ENCODE peak calls at places on chromosomes 5 and 9, in five cellular contexts. One of them, this sample, is unnamed.

GRCh38 chr9:124820606-124821246 is 32.5 kb upstream of the WDR38 start:
- DNase-seq in uterus: no peak
- DNase-seq in right lobe of liver: peak; percentile 14
- DNase-seq in hepatocyte: no peak
- DNase-seq in adrenal gland: no peak
- DNase-seq in this sample: no peak

GRCh38 chr5:103469288-103470065 is 93.1 kb downstream of the NUDT12 start:
- DNase-seq in adrenal gland: no peak
- DNase-seq in hepatocyte: no peak
- DNase-seq in uterus: no peak
- DNase-seq in right lobe of liver: no peak
- DNase-seq in this sample: peak; percentile 37

GRCh38 chr9:26947736-26948135 is 694 bp upstream of the PLAA start:
- DNase-seq in right lobe of liver: no peak
- DNase-seq in uterus: no peak
- DNase-seq in adrenal gland: no peak
- DNase-seq in hepatocyte: no peak
- DNase-seq in this sample: no peak

GRCh38 chr5:122434120-122434519 is 122.1 kb downstream of the SNCAIP start:
- DNase-seq in right lobe of liver: no peak
- DNase-seq in adrenal gland: no peak
- DNase-seq in hepatocyte: no peak
- DNase-seq in uterus: no peak
- DNase-seq in this sample: no peak

GRCh38 chr9:22211588-22212360 is 202.7 kb upstream of the CDKN2B start:
- DNase-seq in uterus: no peak
- DNase-seq in right lobe of liver: no peak
- DNase-seq in hepatocyte: peak; percentile 46
- DNase-seq in adrenal gland: no peak
- DNase-seq in this sample: no peak

GRCh38 chr5:36948650-36949049 is 72.1 kb downstream of the NIPBL start:
- DNase-seq in hepatocyte: no peak
- DNase-seq in right lobe of liver: no peak
- DNase-seq in adrenal gland: no peak
- DNase-seq in uterus: no peak
- DNase-seq in this sample: no peak

GRCh38 chr5:15992918-15993317 is 186.7 kb downstream of the MARCHF11 start:
- DNase-seq in adrenal gland: no peak
- DNase-seq in right lobe of liver: no peak
- DNase-seq in hepatocyte: no peak
- DNase-seq in uterus: no peak
- DNase-seq in this sample: no peak

GRCh38 chr9:81566074-81566698 is 123.2 kb downstream of the TLE1 start:
- DNase-seq in uterus: no peak
- DNase-seq in right lobe of liver: no peak
- DNase-seq in hepatocyte: no peak
- DNase-seq in adrenal gland: no peak
- DNase-seq in this sample: no peak

GRCh38 chr5:157324237-157324636 is 58.3 kb downstream of the CYFIP2 start:
- DNase-seq in uterus: no peak
- DNase-seq in hepatocyte: no peak
- DNase-seq in adrenal gland: no peak
- DNase-seq in right lobe of liver: no peak
- DNase-seq in this sample: no peak

GRCh38 chr9:15136646-15137045 is 170.4 kb downstream of the TTC39B start:
- DNase-seq in hepatocyte: peak; percentile 12
- DNase-seq in right lobe of liver: no peak
- DNase-seq in adrenal gland: no peak
- DNase-seq in uterus: no peak
- DNase-seq in this sample: no peak

GRCh38 chr9:124220551-124221451 is 36.9 kb upstream of the NEK6 start:
- DNase-seq in right lobe of liver: peak; percentile 89
- DNase-seq in adrenal gland: no peak
- DNase-seq in uterus: no peak
- DNase-seq in hepatocyte: no peak
- DNase-seq in this sample: peak; percentile 81

GRCh38 chr9:111501005-111501562 is 16.9 kb upstream of the ECPAS start:
- DNase-seq in adrenal gland: no peak
- DNase-seq in right lobe of liver: no peak
- DNase-seq in hepatocyte: no peak
- DNase-seq in uterus: no peak
- DNase-seq in this sample: no peak

GRCh38 chr5:24644757-24645156 is at the start of gene CDH10:
- DNase-seq in adrenal gland: no peak
- DNase-seq in uterus: no peak
- DNase-seq in hepatocyte: peak; percentile 75
- DNase-seq in right lobe of liver: no peak
- DNase-seq in this sample: no peak

GRCh38 chr5:67063791-67064190 is 132.8 kb downstream of the CD180 start:
- DNase-seq in adrenal gland: no peak
- DNase-seq in uterus: no peak
- DNase-seq in right lobe of liver: no peak
- DNase-seq in hepatocyte: no peak
- DNase-seq in this sample: no peak

GRCh38 chr9:91676042-91676441 is 252.4 kb upstream of the NFIL3 start:
- DNase-seq in adrenal gland: no peak
- DNase-seq in right lobe of liver: no peak
- DNase-seq in uterus: no peak
- DNase-seq in hepatocyte: peak; percentile 40
- DNase-seq in this sample: peak; percentile 23

GRCh38 chr5:160064441-160064840 is 54.8 kb downstream of the PWWP2A start:
- DNase-seq in adrenal gland: no peak
- DNase-seq in right lobe of liver: peak; percentile 90
- DNase-seq in hepatocyte: peak; percentile 32
- DNase-seq in uterus: no peak
- DNase-seq in this sample: peak; percentile 85

GRCh38 chr5:110517396-110517795 is 209.1 kb downstream of the TMEM232 start:
- DNase-seq in adrenal gland: no peak
- DNase-seq in hepatocyte: no peak
- DNase-seq in right lobe of liver: no peak
- DNase-seq in uterus: no peak
- DNase-seq in this sample: no peak

GRCh38 chr5:160354666-160355065 is 15.8 kb downstream of the C1QTNF2 start:
- DNase-seq in adrenal gland: no peak
- DNase-seq in right lobe of liver: no peak
- DNase-seq in uterus: no peak
- DNase-seq in hepatocyte: no peak
- DNase-seq in this sample: no peak

GRCh38 chr9:89662718-89663246 is 58.0 kb downstream of the GADD45G start:
- DNase-seq in uterus: no peak
- DNase-seq in hepatocyte: no peak
- DNase-seq in adrenal gland: no peak
- DNase-seq in right lobe of liver: no peak
- DNase-seq in this sample: no peak

GRCh38 chr9:112331676-112331955 is 1.8 kb downstream of the PTBP3 start:
- DNase-seq in right lobe of liver: no peak
- DNase-seq in uterus: no peak
- DNase-seq in adrenal gland: no peak
- DNase-seq in hepatocyte: no peak
- DNase-seq in this sample: no peak

GRCh38 chr9:96203867-96204412 is 98.0 kb downstream of the HSD17B3 start:
- DNase-seq in uterus: no peak
- DNase-seq in hepatocyte: peak; percentile 47
- DNase-seq in adrenal gland: no peak
- DNase-seq in right lobe of liver: no peak
- DNase-seq in this sample: no peak

GRCh38 chr5:181133610-181134231 is 2.8 kb upstream of the OR2V1 start:
- DNase-seq in adrenal gland: peak; percentile 65
- DNase-seq in hepatocyte: peak; percentile 26
- DNase-seq in uterus: peak; percentile 20
- DNase-seq in right lobe of liver: peak; percentile 74
- DNase-seq in this sample: peak; percentile 42

GRCh38 chr5:138370537-138370936 is 18.1 kb downstream of the KDM3B start:
- DNase-seq in adrenal gland: no peak
- DNase-seq in hepatocyte: no peak
- DNase-seq in uterus: no peak
- DNase-seq in right lobe of liver: no peak
- DNase-seq in this sample: no peak

GRCh38 chr5:132662925-132663770 is 5.2 kb downstream of the IL13 start:
- DNase-seq in uterus: no peak
- DNase-seq in adrenal gland: no peak
- DNase-seq in hepatocyte: peak; percentile 37
- DNase-seq in right lobe of liver: no peak
- DNase-seq in this sample: no peak

GRCh38 chr5:1015545-1015944 is 6.9 kb downstream of the NKD2 start:
- DNase-seq in adrenal gland: no peak
- DNase-seq in right lobe of liver: no peak
- DNase-seq in hepatocyte: no peak
- DNase-seq in uterus: no peak
- DNase-seq in this sample: no peak

GRCh38 chr9:71179183-71179582 is 57.8 kb upstream of the TRPM3 start:
- DNase-seq in uterus: no peak
- DNase-seq in right lobe of liver: no peak
- DNase-seq in hepatocyte: peak; percentile 5
- DNase-seq in adrenal gland: no peak
- DNase-seq in this sample: peak; percentile 42

GRCh38 chr9:126587187-126588185 is 26.2 kb upstream of the LMX1B start:
- DNase-seq in adrenal gland: no peak
- DNase-seq in uterus: peak; percentile 26
- DNase-seq in right lobe of liver: no peak
- DNase-seq in hepatocyte: peak; percentile 70
- DNase-seq in this sample: no peak

GRCh38 chr5:142960309-142960696 is 190.1 kb downstream of the ARHGAP26 start:
- DNase-seq in hepatocyte: no peak
- DNase-seq in adrenal gland: no peak
- DNase-seq in right lobe of liver: no peak
- DNase-seq in uterus: no peak
- DNase-seq in this sample: no peak

GRCh38 chr9:86287013-86287412 is 4.7 kb upstream of the ISCA1 start:
- DNase-seq in adrenal gland: peak; percentile 31
- DNase-seq in uterus: no peak
- DNase-seq in hepatocyte: peak; percentile 63
- DNase-seq in right lobe of liver: no peak
- DNase-seq in this sample: no peak

GRCh38 chr5:44875661-44876250 is 67.0 kb downstream of the MRPS30 start:
- DNase-seq in hepatocyte: peak; percentile 28
- DNase-seq in adrenal gland: no peak
- DNase-seq in right lobe of liver: no peak
- DNase-seq in uterus: no peak
- DNase-seq in this sample: no peak

GRCh38 chr9:4680750-4681149 is 1.4 kb downstream of the CDC37L1 start:
- DNase-seq in uterus: no peak
- DNase-seq in hepatocyte: no peak
- DNase-seq in right lobe of liver: no peak
- DNase-seq in adrenal gland: no peak
- DNase-seq in this sample: no peak

GRCh38 chr9:122195875-122196274 is 32.9 kb downstream of the LHX6 start:
- DNase-seq in uterus: no peak
- DNase-seq in adrenal gland: no peak
- DNase-seq in hepatocyte: no peak
- DNase-seq in right lobe of liver: no peak
- DNase-seq in this sample: no peak

GRCh38 chr9:36268007-36268427 is 9.8 kb upstream of the GNE start:
- DNase-seq in adrenal gland: no peak
- DNase-seq in hepatocyte: no peak
- DNase-seq in right lobe of liver: no peak
- DNase-seq in uterus: no peak
- DNase-seq in this sample: no peak

GRCh38 chr5:88081877-88082276 is 186.8 kb downstream of the TMEM161B start:
- DNase-seq in right lobe of liver: peak; percentile 41
- DNase-seq in hepatocyte: no peak
- DNase-seq in adrenal gland: no peak
- DNase-seq in uterus: no peak
- DNase-seq in this sample: no peak

GRCh38 chr9:135000647-135001245 is 83.0 kb upstream of the FCN1 start:
- DNase-seq in hepatocyte: no peak
- DNase-seq in uterus: no peak
- DNase-seq in right lobe of liver: no peak
- DNase-seq in adrenal gland: no peak
- DNase-seq in this sample: no peak
- H3K9me3 ChIP-seq in hepatocyte: peaks cover 5% of the 10 kb centered on the region
- H3K9me3 ChIP-seq in uterus: no peaks in the 10 kb centered on the region
- H3K9me3 ChIP-seq in right lobe of liver: no peaks in the 10 kb centered on the region
- H3K9me3 ChIP-seq in adrenal gland: no peaks in the 10 kb centered on the region
- H3K9me3 ChIP-seq in this sample: no peaks in the 10 kb centered on the region

GRCh38 chr5:151885138-151885908 is 39.3 kb downstream of the GLRA1 start:
- DNase-seq in uterus: no peak
- DNase-seq in right lobe of liver: no peak
- DNase-seq in hepatocyte: no peak
- DNase-seq in adrenal gland: no peak
- DNase-seq in this sample: no peak

GRCh38 chr5:151881626-151882225 is 42.9 kb downstream of the GLRA1 start:
- DNase-seq in hepatocyte: no peak
- DNase-seq in right lobe of liver: no peak
- DNase-seq in uterus: no peak
- DNase-seq in adrenal gland: no peak
- DNase-seq in this sample: no peak

DNA sequence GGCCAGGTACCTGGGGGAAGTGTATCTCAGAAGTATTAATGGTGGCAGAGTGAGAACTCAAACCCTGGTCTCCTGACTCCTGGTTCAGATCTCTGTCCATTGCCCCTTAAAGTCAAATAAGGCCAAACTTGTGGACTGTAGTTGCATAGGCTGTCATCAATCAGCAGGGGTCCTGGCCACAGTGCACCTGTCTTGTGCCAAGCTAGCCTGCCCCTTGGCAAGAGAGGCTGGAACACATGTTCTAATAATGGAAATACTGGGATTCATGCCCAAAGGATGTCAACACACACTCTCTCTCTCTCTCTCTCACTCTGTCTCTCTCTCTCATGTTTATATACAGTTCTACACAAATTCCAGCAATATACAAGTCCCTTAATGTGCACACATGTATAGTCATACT is 44.3 kb downstream of the GLRA1 start:
- DNase-seq in hepatocyte: no peak
- DNase-seq in right lobe of liver: no peak
- DNase-seq in adrenal gland: no peak
- DNase-seq in uterus: no peak
- DNase-seq in this sample: no peak
- H3K27ac ChIP-seq in hepatocyte: no peak overlapping the region
- H3K27ac ChIP-seq in right lobe of liver: no peak overlapping the region
- H3K27ac ChIP-seq in adrenal gland: no peak overlapping the region
- H3K27ac ChIP-seq in uterus: no peak overlapping the region
- H3K27ac ChIP-seq in this sample: no peak overlapping the region

GRCh38 chr5:141876628-141877477 is 1.4 kb downstream of the PCDH1 start:
- DNase-seq in uterus: no peak
- DNase-seq in adrenal gland: no peak
- DNase-seq in hepatocyte: peak; percentile 30
- DNase-seq in right lobe of liver: peak; percentile 79
- DNase-seq in this sample: peak; percentile 63
- H3K27me3 ChIP-seq in uterus: peaks cover 21% of the 10 kb centered on the region
- H3K27me3 ChIP-seq in adrenal gland: peaks cover 15% of the 10 kb centered on the region
- H3K27me3 ChIP-seq in hepatocyte: peaks cover 45% of the 10 kb centered on the region
- H3K27me3 ChIP-seq in right lobe of liver: no peaks in the 10 kb centered on the region
- H3K27me3 ChIP-seq in this sample: peaks cover 12% of the 10 kb centered on the region

DNA sequence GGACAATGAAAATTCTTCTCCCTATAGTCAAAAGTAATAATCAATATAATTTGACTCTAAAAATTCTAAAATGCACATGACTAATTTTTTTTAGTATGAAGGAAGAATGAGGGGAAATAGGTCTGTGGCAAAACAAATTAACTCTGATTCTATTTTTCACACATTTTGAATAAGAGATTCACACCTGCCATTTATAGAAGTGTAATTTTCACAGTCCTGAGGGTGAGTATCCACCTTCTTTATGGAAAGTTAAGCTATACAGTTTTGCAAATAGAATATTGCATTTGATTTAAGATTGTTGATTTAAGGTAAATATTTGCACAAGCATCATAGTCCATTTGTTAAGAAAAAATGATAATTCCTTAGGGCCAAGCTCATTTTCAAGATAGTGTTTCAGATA is 417.7 kb downstream of the CHSY3 start:
- DNase-seq in right lobe of liver: no peak
- DNase-seq in adrenal gland: no peak
- DNase-seq in uterus: no peak
- DNase-seq in hepatocyte: no peak
- DNase-seq in this sample: no peak
- H3K9me3 ChIP-seq in right lobe of liver: no peaks in the 10 kb centered on the region
- H3K9me3 ChIP-seq in adrenal gland: no peaks in the 10 kb centered on the region
- H3K9me3 ChIP-seq in uterus: no peaks in the 10 kb centered on the region
- H3K9me3 ChIP-seq in hepatocyte: no peaks in the 10 kb centered on the region
- H3K9me3 ChIP-seq in this sample: no peaks in the 10 kb centered on the region